ENCODE peak calls at places on chromosomes 6 and 20, in nine cellular contexts. G is kidney epithelial cell, J is psoas muscle, Y is upper lobe of right lung, Z is heart left ventricle, Q is heart right ventricle, C is pancreas, S is astrocyte of the spinal cord, V is cardiac fibroblast. I is an unnamed sample.

GRCh38 chr20:3081641-3082040 is 2.9 kb downstream of the AVP start:
- DNase-seq in G (no peak), J (no peak), Y (no peak), Z (no peak), Q (no peak), C (no peak), S (no peak), V (no peak), I (no peak)

GRCh38 chr6:97865612-97866011 is 582.6 kb upstream of the MMS22L start:
- DNase-seq in G (no peak), J (no peak), Y (no peak), Z (no peak), Q (no peak), C (no peak), S (no peak), V (no peak), I (no peak)

GRCh38 chr20:25178563-25179438 is 16.7 kb upstream of the ENTPD6 start:
- DNase-seq in G (peak), J (peak), Y (peak), Z (no peak), Q (no peak), C (no peak), S (peak), V (peak), I (peak)

GRCh38 chr6:56756219-56756789 is 113.6 kb upstream of the DST start:
- DNase-seq in G (no peak), J (no peak), Y (no peak), Z (no peak), Q (no peak), C (no peak), S (no peak), V (no peak), I (no peak)

GRCh38 chr6:90249044-90249443 is 47.6 kb downstream of the BACH2 start:
- DNase-seq in G (no peak), J (no peak), Y (no peak), Z (no peak), Q (no peak), C (no peak), S (no peak), V (no peak), I (no peak)

GRCh38 chr6:34969662-34970265 is 80.7 kb downstream of the ANKS1A start:
- DNase-seq in G (no peak), J (no peak), Y (no peak), Z (no peak), Q (no peak), C (no peak), S (no peak), V (no peak), I (no peak)

GRCh38 chr6:120141601-120142000 is 792.0 kb upstream of the MAN1A1 start:
- DNase-seq in G (no peak), J (no peak), Y (no peak), Z (no peak), Q (no peak), C (no peak), S (no peak), V (no peak), I (no peak)

GRCh38 chr6:105212587-105212986 is 32.8 kb upstream of the POPDC3 start:
- DNase-seq in G (no peak), J (no peak), Y (no peak), Z (no peak), Q (no peak), C (no peak), S (no peak), V (no peak), I (no peak)

GRCh38 chr20:14343658-14344057 is 6.2 kb upstream of the FLRT3 start:
- DNase-seq in G (no peak), J (no peak), Y (no peak), Z (no peak), Q (no peak), C (no peak), S (no peak), V (no peak), I (no peak)

GRCh38 chr20:21180248-21180647 is 54.4 kb downstream of the KIZ start:
- DNase-seq in G (no peak), J (no peak), Y (no peak), Z (no peak), Q (no peak), C (no peak), S (no peak), V (no peak), I (no peak)

DNA sequence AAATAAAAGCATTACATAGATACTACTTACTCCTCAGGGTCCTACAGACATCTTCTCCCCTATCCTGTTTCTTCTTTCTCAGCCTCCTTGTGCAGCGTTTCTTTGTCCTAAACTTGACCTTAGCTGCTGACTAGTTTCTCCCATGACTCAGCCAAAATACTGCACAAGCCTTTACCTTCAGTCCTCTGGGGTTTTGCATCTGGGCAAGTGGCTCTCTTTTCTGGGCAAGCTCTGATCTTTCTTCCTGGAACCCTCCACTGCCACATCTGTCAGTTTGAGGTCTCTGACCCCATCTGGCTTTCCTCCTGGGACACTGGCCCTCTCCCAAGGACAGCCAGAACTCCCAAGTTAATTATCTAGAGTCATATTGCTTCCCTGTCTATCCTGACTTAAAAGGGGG is 838.4 kb downstream of the DHX35 start:
- DNase-seq in G (peak), J (peak), Y (no peak), Z (peak), Q (peak), C (no peak), S (peak), V (peak), I (peak)
- TF ChIP-seq CTCF in G (no peak), J (no peak), Y (no peak), Z (no peak), Q (no peak), C (no peak), S (no peak), V (no peak), I (no peak)

DNA sequence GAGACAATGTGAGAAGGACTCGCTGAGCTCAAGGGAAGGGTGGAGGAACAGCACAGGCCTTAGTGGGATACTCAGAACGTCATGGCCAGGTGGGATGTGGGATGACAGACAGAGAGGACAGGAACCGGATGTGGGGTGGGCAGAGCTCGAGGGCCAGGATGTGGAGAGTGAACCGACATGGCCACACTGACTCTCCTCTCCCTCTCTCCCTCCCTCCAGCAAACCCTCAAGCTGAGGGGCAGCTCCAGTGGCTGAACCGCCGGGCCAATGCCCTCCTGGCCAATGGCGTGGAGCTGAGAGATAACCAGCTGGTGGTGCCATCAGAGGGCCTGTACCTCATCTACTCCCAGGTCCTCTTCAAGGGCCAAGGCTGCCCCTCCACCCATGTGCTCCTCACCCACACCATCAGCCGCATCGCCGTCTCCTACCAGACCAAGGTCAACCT is 1.6 kb downstream of the TNF start:
- DNase-seq in G (no peak), J (no peak), Y (no peak), Z (no peak), Q (no peak), C (peak), S (no peak), V (no peak), I (no peak)
- H3K4me3 ChIP-seq in G (no peak), J (peak), Y (peak), Z (peak), Q (peak), C (no peak), S (no peak), V (no peak), I (no peak)

GRCh38 chr20:37397076-37397953 is 51.4 kb downstream of the SRC start:
- DNase-seq in G (no peak), J (no peak), Y (no peak), Z (no peak), Q (no peak), C (peak), S (peak), V (no peak), I (no peak)
- TF ChIP-seq CTCF in G (no peak), J (no peak), Y (no peak), Z (no peak), Q (no peak), C (no peak), S (peak), V (no peak), I (no peak)

GRCh38 chr20:32823737-32824588 is 4.2 kb downstream of the MAPRE1 start:
- DNase-seq in G (no peak), J (no peak), Y (no peak), Z (no peak), Q (no peak), C (no peak), S (no peak), V (peak), I (peak)
- H3K4me3 ChIP-seq in G (no peak), J (no peak), Y (no peak), Z (no peak), Q (no peak), C (no peak), S (no peak), V (no peak), I (no peak)

GRCh38 chr20:18793625-18794427 is 19.8 kb upstream of the SCP2D1 start:
- DNase-seq in G (peak), J (peak), Y (peak), Z (peak), Q (peak), C (peak), S (peak), V (peak), I (peak)
- TF ChIP-seq CTCF in G (no peak), J (no peak), Y (no peak), Z (no peak), Q (peak), C (no peak), S (peak), V (no peak), I (no peak)

GRCh38 chr6:31354788-31355539 is 2.0 kb downstream of the HLA-B start:
- DNase-seq in G (no peak), J (no peak), Y (no peak), Z (no peak), Q (no peak), C (no peak), S (no peak), V (no peak), I (no peak)
- H3K4me3 ChIP-seq in G (no peak), J (peak), Y (peak), Z (peak), Q (peak), C (peak), S (no peak), V (peak), I (no peak)